ENCODE peak calls at places on chromosome 9, in four cellular contexts. One of them, this sample, is unnamed.

GRCh38 chr9:94908041-94908563 is 181.6 kb downstream of the AOPEP start:
- DNase-seq in uterus: no peak
- DNase-seq in GM13976: no peak
- DNase-seq in left ventricle myocardium inferior: no peak
- DNase-seq in this sample: no peak

GRCh38 chr9:17082343-17082742 is 52.5 kb upstream of the CNTLN start:
- DNase-seq in GM13976: no peak
- DNase-seq in left ventricle myocardium inferior: no peak
- DNase-seq in uterus: peak; percentile 32
- DNase-seq in this sample: no peak

GRCh38 chr9:137087409-137087925 is 682 bp downstream of the MAN1B1 start:
- DNase-seq in uterus: no peak
- DNase-seq in GM13976: no peak
- DNase-seq in left ventricle myocardium inferior: no peak
- DNase-seq in this sample: no peak

GRCh38 chr9:11064853-11065252 is 452.1 kb upstream of the PTPRD start:
- DNase-seq in left ventricle myocardium inferior: no peak
- DNase-seq in GM13976: no peak
- DNase-seq in uterus: no peak
- DNase-seq in this sample: no peak

GRCh38 chr9:33202552-33203300 is 35.6 kb upstream of the B4GALT1 start:
- DNase-seq in left ventricle myocardium inferior: peak; percentile 69
- DNase-seq in GM13976: peak; percentile 78
- DNase-seq in uterus: peak; percentile 39
- DNase-seq in this sample: no peak

GRCh38 chr9:91179237-91180138 is 182.2 kb downstream of the AUH start:
- DNase-seq in GM13976: no peak
- DNase-seq in left ventricle myocardium inferior: no peak
- DNase-seq in uterus: no peak
- DNase-seq in this sample: peak; percentile 47

GRCh38 chr9:17810728-17811634 is 232.1 kb downstream of the SH3GL2 start:
- DNase-seq in left ventricle myocardium inferior: peak; percentile 15
- DNase-seq in uterus: peak; percentile 71
- DNase-seq in GM13976: peak; percentile 45
- DNase-seq in this sample: no peak

GRCh38 chr9:35993976-35994720 is 36.2 kb upstream of the OR2S2 start:
- DNase-seq in GM13976: no peak
- DNase-seq in uterus: no peak
- DNase-seq in left ventricle myocardium inferior: no peak
- DNase-seq in this sample: no peak

GRCh38 chr9:23820731-23821399 is 5.2 kb downstream of the ELAVL2 start:
- DNase-seq in uterus: no peak
- DNase-seq in left ventricle myocardium inferior: no peak
- DNase-seq in GM13976: no peak
- DNase-seq in this sample: no peak

GRCh38 chr9:38158628-38159027 is 89.6 kb upstream of the SHB start:
- DNase-seq in left ventricle myocardium inferior: no peak
- DNase-seq in uterus: no peak
- DNase-seq in GM13976: no peak
- DNase-seq in this sample: no peak

GRCh38 chr9:125655691-125656410 is 51.2 kb downstream of the MAPKAP1 start:
- DNase-seq in left ventricle myocardium inferior: no peak
- DNase-seq in uterus: no peak
- DNase-seq in GM13976: no peak
- DNase-seq in this sample: no peak

GRCh38 chr9:19480345-19480744 is 71.5 kb downstream of the ACER2 start:
- DNase-seq in left ventricle myocardium inferior: no peak
- DNase-seq in GM13976: no peak
- DNase-seq in uterus: no peak
- DNase-seq in this sample: no peak

GRCh38 chr9:19481471-19481870 is 72.7 kb downstream of the ACER2 start:
- DNase-seq in left ventricle myocardium inferior: peak; percentile 57
- DNase-seq in uterus: no peak
- DNase-seq in GM13976: no peak
- DNase-seq in this sample: no peak

GRCh38 chr9:19484699-19485098 is 75.9 kb downstream of the ACER2 start:
- DNase-seq in uterus: no peak
- DNase-seq in left ventricle myocardium inferior: no peak
- DNase-seq in GM13976: no peak
- DNase-seq in this sample: no peak

GRCh38 chr9:19479874-19480273 is 71.1 kb downstream of the ACER2 start:
- DNase-seq in uterus: no peak
- DNase-seq in GM13976: no peak
- DNase-seq in left ventricle myocardium inferior: no peak
- DNase-seq in this sample: no peak

GRCh38 chr9:19481971-19482404 is 73.2 kb downstream of the ACER2 start:
- DNase-seq in uterus: no peak
- DNase-seq in left ventricle myocardium inferior: no peak
- DNase-seq in GM13976: no peak
- DNase-seq in this sample: no peak
- TF ChIP-seq CTCF in uterus: no peak
- TF ChIP-seq CTCF in left ventricle myocardium inferior: no peak
- TF ChIP-seq CTCF in GM13976: no peak
- TF ChIP-seq CTCF in this sample: no peak

GRCh38 chr9:70486127-70486526 is 71.7 kb upstream of the KLF9 start:
- DNase-seq in left ventricle myocardium inferior: no peak
- DNase-seq in GM13976: no peak
- DNase-seq in uterus: no peak
- DNase-seq in this sample: no peak

GRCh38 chr9:70490478-70490877 is 76.0 kb upstream of the KLF9 start:
- DNase-seq in uterus: no peak
- DNase-seq in GM13976: no peak
- DNase-seq in left ventricle myocardium inferior: no peak
- DNase-seq in this sample: no peak

GRCh38 chr9:70491798-70492736 is 77.6 kb upstream of the KLF9 start:
- DNase-seq in GM13976: no peak
- DNase-seq in uterus: no peak
- DNase-seq in left ventricle myocardium inferior: no peak
- DNase-seq in this sample: no peak

GRCh38 chr9:70488098-70488792 is 73.8 kb upstream of the KLF9 start:
- DNase-seq in uterus: no peak
- DNase-seq in left ventricle myocardium inferior: no peak
- DNase-seq in GM13976: no peak
- DNase-seq in this sample: no peak

GRCh38 chr9:70488793-70489105 is 74.3 kb upstream of the KLF9 start:
- DNase-seq in GM13976: no peak
- DNase-seq in left ventricle myocardium inferior: no peak
- DNase-seq in uterus: peak; percentile 43
- DNase-seq in this sample: no peak
- TF ChIP-seq CTCF in GM13976: no peak
- TF ChIP-seq CTCF in left ventricle myocardium inferior: no peak
- TF ChIP-seq CTCF in uterus: no peak
- TF ChIP-seq CTCF in this sample: no peak

GRCh38 chr9:4548796-4549725 is 58.8 kb downstream of the SLC1A1 start:
- DNase-seq in GM13976: peak; percentile 34
- DNase-seq in uterus: peak; percentile 28
- DNase-seq in left ventricle myocardium inferior: peak; percentile 22
- DNase-seq in this sample: no peak
- TF ChIP-seq CTCF in GM13976: peak; percentile 26
- TF ChIP-seq CTCF in uterus: no peak
- TF ChIP-seq CTCF in left ventricle myocardium inferior: peak; percentile 52
- TF ChIP-seq CTCF in this sample: peak; percentile 56

DNA sequence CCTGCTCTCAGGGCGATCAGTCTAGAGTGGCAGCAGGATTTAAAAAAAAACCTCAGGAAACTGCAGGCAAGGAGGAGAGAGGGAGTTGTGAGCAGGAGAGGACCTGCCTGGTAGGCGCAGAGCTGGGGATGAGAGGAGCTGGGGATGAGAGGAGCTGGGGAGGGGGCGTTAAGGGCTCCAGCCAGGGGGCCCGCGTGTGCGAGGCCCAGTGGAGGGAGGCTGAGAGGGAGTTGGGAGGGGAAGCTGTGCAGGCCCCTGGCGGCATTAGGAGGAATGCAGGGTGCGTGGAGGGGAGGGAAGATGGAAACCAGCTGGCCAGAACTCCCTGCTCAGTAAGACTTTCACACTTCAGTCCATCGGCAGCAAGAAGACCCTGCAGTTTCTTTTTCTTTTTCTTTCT is 45.2 kb upstream of the HMCN2 start:
- DNase-seq in uterus: peak; percentile 81
- DNase-seq in left ventricle myocardium inferior: no peak
- DNase-seq in GM13976: no peak
- DNase-seq in this sample: no peak
- TF ChIP-seq CTCF in uterus: no peak
- TF ChIP-seq CTCF in left ventricle myocardium inferior: peak; percentile 24
- TF ChIP-seq CTCF in GM13976: no peak
- TF ChIP-seq CTCF in this sample: peak; percentile 50

GRCh38 chr9:2155966-2156365 is 140.8 kb downstream of the SMARCA2 start:
- DNase-seq in GM13976: no peak
- DNase-seq in uterus: no peak
- DNase-seq in left ventricle myocardium inferior: no peak
- DNase-seq in this sample: no peak

GRCh38 chr9:2157277-2158105 is 142.3 kb downstream of the SMARCA2 start:
- DNase-seq in left ventricle myocardium inferior: peak; percentile 24
- DNase-seq in uterus: no peak
- DNase-seq in GM13976: no peak
- DNase-seq in this sample: no peak

GRCh38 chr9:2159521-2160417 is 144.6 kb downstream of the SMARCA2 start:
- DNase-seq in GM13976: no peak
- DNase-seq in left ventricle myocardium inferior: no peak
- DNase-seq in uterus: no peak
- DNase-seq in this sample: no peak

GRCh38 chr9:2158729-2159128 is 143.6 kb downstream of the SMARCA2 start:
- DNase-seq in left ventricle myocardium inferior: no peak
- DNase-seq in uterus: no peak
- DNase-seq in GM13976: no peak
- DNase-seq in this sample: no peak

GRCh38 chr9:2158111-2158610 is 143.0 kb downstream of the SMARCA2 start:
- DNase-seq in uterus: peak; percentile 67
- DNase-seq in left ventricle myocardium inferior: peak; percentile 38
- DNase-seq in GM13976: peak; percentile 28
- DNase-seq in this sample: no peak
- TF ChIP-seq CTCF in uterus: no peak
- TF ChIP-seq CTCF in left ventricle myocardium inferior: peak; percentile 26
- TF ChIP-seq CTCF in GM13976: no peak
- TF ChIP-seq CTCF in this sample: peak; percentile 53

GRCh38 chr9:71783120-71783523 is 14.8 kb upstream of the CEMIP2 start:
- DNase-seq in GM13976: peak; percentile 22
- DNase-seq in uterus: peak; percentile 18
- DNase-seq in left ventricle myocardium inferior: no peak
- DNase-seq in this sample: no peak
- TF ChIP-seq CTCF in GM13976: peak; percentile 4
- TF ChIP-seq CTCF in uterus: no peak
- TF ChIP-seq CTCF in left ventricle myocardium inferior: no peak
- TF ChIP-seq CTCF in this sample: no peak

DNA sequence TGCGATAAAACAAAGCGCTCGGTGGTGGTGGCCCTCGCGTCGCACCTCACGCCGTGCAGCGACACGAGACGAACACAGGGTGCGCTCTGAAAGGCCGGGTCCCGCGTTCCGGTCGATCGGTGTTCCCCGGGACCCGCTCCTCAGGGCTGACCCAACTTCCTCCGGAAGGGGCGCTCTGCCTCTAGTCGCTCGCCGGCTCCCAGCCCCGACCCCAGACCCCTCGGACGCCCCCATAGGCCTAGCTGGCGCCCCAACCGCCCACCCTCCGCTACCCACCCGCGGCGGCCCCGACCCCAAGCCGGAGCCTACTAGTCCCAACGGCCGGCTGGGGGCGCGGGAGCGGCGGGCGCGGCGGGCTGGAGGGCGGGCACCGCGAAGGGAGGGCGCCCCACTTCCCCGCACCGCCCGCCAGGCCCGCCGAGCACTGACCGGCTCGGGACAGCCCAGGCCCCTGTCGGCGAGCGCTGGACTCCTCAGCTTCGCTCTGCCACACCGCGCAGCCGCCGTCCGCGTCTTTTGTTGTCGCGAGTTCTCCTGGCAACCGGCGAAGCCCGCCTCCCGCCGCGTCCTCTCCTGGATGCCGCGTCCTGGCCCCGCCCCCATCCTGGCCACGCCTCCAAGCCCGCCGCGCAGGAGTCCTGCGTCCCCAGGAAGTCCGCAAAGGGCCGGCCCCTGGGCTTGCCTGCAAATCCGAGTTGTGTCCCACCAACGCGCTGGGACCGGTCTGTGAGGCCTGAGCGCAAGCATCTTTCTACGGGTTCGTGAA is at the start of gene KIF27:
- DNase-seq in uterus: peak; percentile 98
- DNase-seq in left ventricle myocardium inferior: peak; percentile 100
- DNase-seq in GM13976: peak; percentile 96
- DNase-seq in this sample: peak; percentile 99
- TF ChIP-seq CTCF in uterus: peak; percentile 25
- TF ChIP-seq CTCF in left ventricle myocardium inferior: peak; percentile 66
- TF ChIP-seq CTCF in GM13976: peak; percentile 11
- TF ChIP-seq CTCF in this sample: peak; percentile 75